ENCODE peak calls at places on chromosomes 2 and 18, in nine cellular contexts. G is ovary; Z is fibroblast of mammary gland; O is transverse colon; K is amniotic stem cell; S is stimulated activated CD4-positive, alpha-beta T cell treated with anti-CD3 and anti-CD28 coated beads, Interleukin-4, amount 100 ng/mL, for 4 hours; C is Calu3; Q is GM04504; V is germinal center. J is an unnamed sample.

GRCh38 chr2:238387376-238387775 is 39.4 kb upstream of the ASB1 start:
- DNase-seq in G (no peak), Z (no peak), O (no peak), K (no peak), S (no peak), C (no peak), Q (no peak), V (no peak), J (no peak)

GRCh38 chr2:3266727-3267548 is 110.7 kb downstream of the EIPR1 start:
- DNase-seq in G (no peak), Z (no peak), O (no peak), K (no peak), S (no peak), C (no peak), Q (no peak), V (no peak), J (no peak)

GRCh38 chr2:23607925-23608324 is 222.9 kb downstream of the KLHL29 start:
- DNase-seq in G (no peak), Z (no peak), O (no peak), K (no peak), S (no peak), C (no peak), Q (no peak), V (no peak), J (no peak)

GRCh38 chr2:8258406-8258805 is 423.4 kb upstream of the ID2 start:
- DNase-seq in G (no peak), Z (no peak), O (no peak), K (no peak), S (no peak), C (no peak), Q (no peak), V (no peak), J (no peak)

GRCh38 chr18:67133669-67134068 is 382.9 kb downstream of the DSEL start:
- DNase-seq in G (no peak), Z (no peak), O (no peak), K (no peak), S (no peak), C (no peak), Q (no peak), V (no peak), J (no peak)

GRCh38 chr2:112876971-112877361 is 34.0 kb upstream of the IL37 start:
- DNase-seq in G (no peak), Z (peak; percentile 41), O (no peak), K (no peak), S (no peak), C (no peak), Q (no peak), V (no peak), J (peak; percentile 57)

GRCh38 chr2:64768426-64769033 is 114.8 kb upstream of the SERTAD2 start:
- DNase-seq in G (no peak), Z (no peak), O (no peak), K (no peak), S (no peak), C (no peak), Q (no peak), V (peak; percentile 50), J (no peak)

GRCh38 chr2:51413726-51414125 is 381.8 kb upstream of the NRXN1 start:
- DNase-seq in G (no peak), Z (no peak), O (no peak), K (no peak), S (no peak), C (no peak), Q (no peak), V (no peak), J (no peak)

GRCh38 chr2:238162171-238162515 is 3.4 kb downstream of the ERFE start:
- DNase-seq in G (no peak), Z (no peak), O (no peak), K (no peak), S (no peak), C (no peak), Q (no peak), V (no peak), J (no peak)

GRCh38 chr2:200329798-200330197 is 23.3 kb downstream of the SPATS2L start:
- DNase-seq in G (no peak), Z (no peak), O (no peak), K (no peak), S (no peak), C (no peak), Q (no peak), V (no peak), J (no peak)

GRCh38 chr2:39949131-39949530 is 170.1 kb upstream of the THUMPD2 start:
- DNase-seq in G (no peak), Z (peak; percentile 18), O (no peak), K (no peak), S (no peak), C (no peak), Q (no peak), V (no peak), J (no peak)

GRCh38 chr2:235449568-235449967 is 44.3 kb upstream of the AGAP1 start:
- DNase-seq in G (no peak), Z (no peak), O (no peak), K (no peak), S (no peak), C (no peak), Q (no peak), V (no peak), J (no peak)

GRCh38 chr18:46282177-46282570 is 178.0 kb downstream of the HAUS1 start:
- DNase-seq in G (no peak), Z (no peak), O (no peak), K (no peak), S (no peak), C (no peak), Q (no peak), V (no peak), J (no peak)

GRCh38 chr2:109128466-109129355 is at the start of gene SH3RF3:
- DNase-seq in G (peak; percentile 59), Z (peak; percentile 51), O (peak; percentile 25), K (peak; percentile 9), S (peak; percentile 17), C (peak; percentile 31), Q (no peak), V (peak; percentile 25), J (peak; percentile 63)

GRCh38 chr2:44881856-44882255 is 59.6 kb upstream of the SIX3 start:
- DNase-seq in G (no peak), Z (no peak), O (no peak), K (no peak), S (no peak), C (no peak), Q (no peak), V (no peak), J (no peak)

GRCh38 chr18:28062446-28062845 is 114.5 kb downstream of the CDH2 start:
- DNase-seq in G (no peak), Z (peak; percentile 16), O (no peak), K (no peak), S (no peak), C (no peak), Q (peak; percentile 54), V (no peak), J (peak; percentile 82)

GRCh38 chr2:54074636-54075341 is 40.6 kb upstream of the ACYP2 start:
- DNase-seq in G (no peak), Z (peak; percentile 83), O (no peak), K (no peak), S (no peak), C (no peak), Q (no peak), V (no peak), J (no peak)

GRCh38 chr18:23226930-23227728 is 91.8 kb downstream of the CABLES1 start:
- DNase-seq in G (peak; percentile 73), Z (peak; percentile 93), O (no peak), K (peak; percentile 29), S (no peak), C (peak; percentile 42), Q (peak; percentile 58), V (no peak), J (peak; percentile 95)

GRCh38 chr18:3055201-3055600 is 42.3 kb upstream of the LPIN2 start:
- DNase-seq in G (no peak), Z (peak; percentile 35), O (no peak), K (no peak), S (no peak), C (no peak), Q (no peak), V (no peak), J (peak; percentile 19)

GRCh38 chr2:241820625-241821384 is 11.8 kb downstream of the NEU4 start:
- DNase-seq in G (no peak), Z (no peak), O (peak; percentile 7), K (no peak), S (no peak), C (no peak), Q (no peak), V (no peak), J (no peak)

GRCh38 chr2:184596819-184597411 is 1.4 kb upstream of the ZNF804A start:
- DNase-seq in G (no peak), Z (peak; percentile 50), O (no peak), K (peak; percentile 35), S (no peak), C (no peak), Q (no peak), V (peak; percentile 5), J (peak; percentile 65)

GRCh38 chr2:157874997-157875719 is 972 bp downstream of the ACVR1 start:
- DNase-seq in G (peak; percentile 53), Z (peak; percentile 95), O (peak; percentile 11), K (peak; percentile 64), S (no peak), C (peak; percentile 47), Q (peak; percentile 88), V (peak; percentile 8), J (peak; percentile 93)

GRCh38 chr18:10070581-10071000 is 156.8 kb downstream of the VAPA start:
- DNase-seq in G (no peak), Z (peak; percentile 59), O (no peak), K (no peak), S (no peak), C (no peak), Q (no peak), V (no peak), J (no peak)

GRCh38 chr2:174775586-174775985 is 11.3 kb upstream of the CHRNA1 start:
- DNase-seq in G (no peak), Z (no peak), O (peak; percentile 19), K (no peak), S (no peak), C (no peak), Q (no peak), V (no peak), J (no peak)

GRCh38 chr18:36942264-36942663 is 113.3 kb downstream of the KIAA1328 start:
- DNase-seq in G (no peak), Z (peak; percentile 56), O (no peak), K (no peak), S (no peak), C (peak; percentile 40), Q (peak; percentile 8), V (peak; percentile 51), J (peak; percentile 31)

GRCh38 chr2:129766159-129766485 is 213.3 kb upstream of the RAB6C start:
- DNase-seq in G (no peak), Z (no peak), O (no peak), K (no peak), S (no peak), C (no peak), Q (no peak), V (no peak), J (no peak)

GRCh38 chr2:184611221-184612085 is 13.1 kb downstream of the ZNF804A start:
- DNase-seq in G (no peak), Z (peak; percentile 40), O (no peak), K (peak; percentile 19), S (no peak), C (no peak), Q (no peak), V (no peak), J (peak; percentile 73)

GRCh38 chr2:1671916-1672315 is 72.4 kb downstream of the PXDN start:
- DNase-seq in G (no peak), Z (no peak), O (no peak), K (no peak), S (no peak), C (no peak), Q (no peak), V (no peak), J (no peak)